ENCODE peak calls at places on chromosomes 2 and 18, in six cellular contexts. One of them, this sample, is unnamed.
A peak's percentile ranks its signal among the peaks of the same experiment; 100 is the strongest.

GRCh38 chr2:228917195-228917594 is 353.9 kb downstream of the PID1 start:
- DNase-seq in HTR-8/SVneo: no peak
- DNase-seq in left kidney: no peak
- DNase-seq in activated T-cell treated with anti-CD3 and anti-CD28 coated beads for 48 hours: no peak
- DNase-seq in H1: no peak
- DNase-seq in COLO829: no peak
- DNase-seq in this sample: peak; percentile 29

GRCh38 chr2:222756951-222757645 is 85.6 kb downstream of the MOGAT1 start:
- DNase-seq in HTR-8/SVneo: peak; percentile 80
- DNase-seq in left kidney: no peak
- DNase-seq in activated T-cell treated with anti-CD3 and anti-CD28 coated beads for 48 hours: no peak
- DNase-seq in H1: no peak
- DNase-seq in COLO829: no peak
- DNase-seq in this sample: peak; percentile 66

GRCh38 chr2:2014251-2014761 is 270.0 kb upstream of the PXDN start:
- DNase-seq in HTR-8/SVneo: no peak
- DNase-seq in left kidney: peak; percentile 49
- DNase-seq in activated T-cell treated with anti-CD3 and anti-CD28 coated beads for 48 hours: no peak
- DNase-seq in H1: no peak
- DNase-seq in COLO829: no peak
- DNase-seq in this sample: no peak

GRCh38 chr18:64668563-64668962 is 519.7 kb upstream of the LINC00305 start:
- DNase-seq in HTR-8/SVneo: no peak
- DNase-seq in left kidney: no peak
- DNase-seq in activated T-cell treated with anti-CD3 and anti-CD28 coated beads for 48 hours: no peak
- DNase-seq in H1: no peak
- DNase-seq in COLO829: no peak
- DNase-seq in this sample: no peak

GRCh38 chr18:56235061-56235772 is 403.2 kb downstream of the TXNL1 start:
- DNase-seq in HTR-8/SVneo: no peak
- DNase-seq in left kidney: peak; percentile 63
- DNase-seq in activated T-cell treated with anti-CD3 and anti-CD28 coated beads for 48 hours: no peak
- DNase-seq in H1: no peak
- DNase-seq in COLO829: no peak
- DNase-seq in this sample: no peak

GRCh38 chr2:95203911-95204310 is 3.4 kb upstream of the ZNF892 start:
- DNase-seq in HTR-8/SVneo: no peak
- DNase-seq in left kidney: no peak
- DNase-seq in activated T-cell treated with anti-CD3 and anti-CD28 coated beads for 48 hours: no peak
- DNase-seq in H1: no peak
- DNase-seq in COLO829: no peak
- DNase-seq in this sample: no peak

GRCh38 chr2:241935774-241936173 is 66.2 kb downstream of the RTP5 start:
- DNase-seq in HTR-8/SVneo: no peak
- DNase-seq in left kidney: no peak
- DNase-seq in activated T-cell treated with anti-CD3 and anti-CD28 coated beads for 48 hours: no peak
- DNase-seq in H1: no peak
- DNase-seq in COLO829: no peak
- DNase-seq in this sample: no peak

GRCh38 chr18:68519341-68519740 is 195.6 kb downstream of the TMX3 start:
- DNase-seq in HTR-8/SVneo: no peak
- DNase-seq in left kidney: no peak
- DNase-seq in activated T-cell treated with anti-CD3 and anti-CD28 coated beads for 48 hours: no peak
- DNase-seq in H1: no peak
- DNase-seq in COLO829: no peak
- DNase-seq in this sample: no peak

GRCh38 chr2:20595439-20596192 is 55.3 kb downstream of the HS1BP3 start:
- DNase-seq in HTR-8/SVneo: peak; percentile 62
- DNase-seq in left kidney: no peak
- DNase-seq in activated T-cell treated with anti-CD3 and anti-CD28 coated beads for 48 hours: no peak
- DNase-seq in H1: no peak
- DNase-seq in COLO829: no peak
- DNase-seq in this sample: no peak

GRCh38 chr2:31190188-31190587 is 27.1 kb downstream of the CAPN14 start:
- DNase-seq in HTR-8/SVneo: no peak
- DNase-seq in left kidney: no peak
- DNase-seq in activated T-cell treated with anti-CD3 and anti-CD28 coated beads for 48 hours: no peak
- DNase-seq in H1: no peak
- DNase-seq in COLO829: no peak
- DNase-seq in this sample: no peak

GRCh38 chr2:150591901-150592300 is 104.4 kb upstream of the RND3 start:
- DNase-seq in HTR-8/SVneo: no peak
- DNase-seq in left kidney: no peak
- DNase-seq in activated T-cell treated with anti-CD3 and anti-CD28 coated beads for 48 hours: no peak
- DNase-seq in H1: no peak
- DNase-seq in COLO829: peak; percentile 47
- DNase-seq in this sample: no peak

GRCh38 chr2:147364597-147364996 is 480.2 kb upstream of the ACVR2A start:
- DNase-seq in HTR-8/SVneo: no peak
- DNase-seq in left kidney: no peak
- DNase-seq in activated T-cell treated with anti-CD3 and anti-CD28 coated beads for 48 hours: no peak
- DNase-seq in H1: no peak
- DNase-seq in COLO829: peak; percentile 3
- DNase-seq in this sample: no peak

GRCh38 chr2:217746741-217747287 is 256.0 kb downstream of the TNS1 start:
- DNase-seq in HTR-8/SVneo: no peak
- DNase-seq in left kidney: no peak
- DNase-seq in activated T-cell treated with anti-CD3 and anti-CD28 coated beads for 48 hours: no peak
- DNase-seq in H1: no peak
- DNase-seq in COLO829: no peak
- DNase-seq in this sample: no peak

GRCh38 chr2:217440000-217440399 is 562.8 kb downstream of the TNS1 start:
- DNase-seq in HTR-8/SVneo: no peak
- DNase-seq in left kidney: no peak
- DNase-seq in activated T-cell treated with anti-CD3 and anti-CD28 coated beads for 48 hours: no peak
- DNase-seq in H1: no peak
- DNase-seq in COLO829: no peak
- DNase-seq in this sample: no peak

GRCh38 chr2:127771756-127772155 is 39.2 kb downstream of the WDR33 start:
- DNase-seq in HTR-8/SVneo: peak; percentile 11
- DNase-seq in left kidney: no peak
- DNase-seq in activated T-cell treated with anti-CD3 and anti-CD28 coated beads for 48 hours: no peak
- DNase-seq in H1: no peak
- DNase-seq in COLO829: no peak
- DNase-seq in this sample: no peak

GRCh38 chr2:11665510-11666362 is 4.3 kb downstream of the NTSR2 start:
- DNase-seq in HTR-8/SVneo: no peak
- DNase-seq in left kidney: peak; percentile 27
- DNase-seq in activated T-cell treated with anti-CD3 and anti-CD28 coated beads for 48 hours: no peak
- DNase-seq in H1: no peak
- DNase-seq in COLO829: no peak
- DNase-seq in this sample: no peak

GRCh38 chr2:58432491-58433166 is 191.5 kb upstream of the FANCL start:
- DNase-seq in HTR-8/SVneo: no peak
- DNase-seq in left kidney: no peak
- DNase-seq in activated T-cell treated with anti-CD3 and anti-CD28 coated beads for 48 hours: no peak
- DNase-seq in H1: no peak
- DNase-seq in COLO829: no peak
- DNase-seq in this sample: no peak

GRCh38 chr2:40507429-40507828 is 55.5 kb upstream of the SLC8A1 start:
- DNase-seq in HTR-8/SVneo: no peak
- DNase-seq in left kidney: no peak
- DNase-seq in activated T-cell treated with anti-CD3 and anti-CD28 coated beads for 48 hours: no peak
- DNase-seq in H1: no peak
- DNase-seq in COLO829: no peak
- DNase-seq in this sample: no peak

GRCh38 chr2:134315471-134315870 is 61.6 kb downstream of the MGAT5 start:
- DNase-seq in HTR-8/SVneo: no peak
- DNase-seq in left kidney: no peak
- DNase-seq in activated T-cell treated with anti-CD3 and anti-CD28 coated beads for 48 hours: no peak
- DNase-seq in H1: no peak
- DNase-seq in COLO829: no peak
- DNase-seq in this sample: no peak

GRCh38 chr2:9377461-9378097 is 45.7 kb downstream of the ITGB1BP1 start:
- DNase-seq in HTR-8/SVneo: no peak
- DNase-seq in left kidney: no peak
- DNase-seq in activated T-cell treated with anti-CD3 and anti-CD28 coated beads for 48 hours: no peak
- DNase-seq in H1: no peak
- DNase-seq in COLO829: no peak
- DNase-seq in this sample: no peak

GRCh38 chr18:59051470-59052165 is 88.1 kb upstream of the SEC11C start:
- DNase-seq in HTR-8/SVneo: no peak
- DNase-seq in left kidney: no peak
- DNase-seq in activated T-cell treated with anti-CD3 and anti-CD28 coated beads for 48 hours: no peak
- DNase-seq in H1: no peak
- DNase-seq in COLO829: no peak
- DNase-seq in this sample: no peak

GRCh38 chr2:19120941-19121750 is 237.3 kb downstream of the OSR1 start:
- DNase-seq in HTR-8/SVneo: peak; percentile 42
- DNase-seq in left kidney: peak; percentile 20
- DNase-seq in activated T-cell treated with anti-CD3 and anti-CD28 coated beads for 48 hours: no peak
- DNase-seq in H1: no peak
- DNase-seq in COLO829: peak; percentile 91
- DNase-seq in this sample: peak; percentile 65

GRCh38 chr2:148557844-148558436 is 86.6 kb upstream of the EPC2 start:
- DNase-seq in HTR-8/SVneo: no peak
- DNase-seq in left kidney: no peak
- DNase-seq in activated T-cell treated with anti-CD3 and anti-CD28 coated beads for 48 hours: no peak
- DNase-seq in H1: no peak
- DNase-seq in COLO829: no peak
- DNase-seq in this sample: no peak

GRCh38 chr18:13362051-13362450 is 143.5 kb downstream of the LDLRAD4 start:
- DNase-seq in HTR-8/SVneo: no peak
- DNase-seq in left kidney: no peak
- DNase-seq in activated T-cell treated with anti-CD3 and anti-CD28 coated beads for 48 hours: no peak
- DNase-seq in H1: no peak
- DNase-seq in COLO829: no peak
- DNase-seq in this sample: no peak

GRCh38 chr18:78754311-78755043 is 225.1 kb upstream of the SALL3 start:
- DNase-seq in HTR-8/SVneo: no peak
- DNase-seq in left kidney: no peak
- DNase-seq in activated T-cell treated with anti-CD3 and anti-CD28 coated beads for 48 hours: no peak
- DNase-seq in H1: no peak
- DNase-seq in COLO829: no peak
- DNase-seq in this sample: no peak

GRCh38 chr2:179268277-179268935 is 3.8 kb upstream of the SESTD1 start:
- DNase-seq in HTR-8/SVneo: no peak
- DNase-seq in left kidney: no peak
- DNase-seq in activated T-cell treated with anti-CD3 and anti-CD28 coated beads for 48 hours: no peak
- DNase-seq in H1: no peak
- DNase-seq in COLO829: no peak
- DNase-seq in this sample: no peak

GRCh38 chr2:182915369-182916326 is 49.2 kb upstream of the FRZB start:
- DNase-seq in HTR-8/SVneo: peak; percentile 87
- DNase-seq in left kidney: peak; percentile 63
- DNase-seq in activated T-cell treated with anti-CD3 and anti-CD28 coated beads for 48 hours: no peak
- DNase-seq in H1: no peak
- DNase-seq in COLO829: peak; percentile 91
- DNase-seq in this sample: peak; percentile 55

GRCh38 chr2:44430340-44430739 is 68.6 kb downstream of the CAMKMT start:
- DNase-seq in HTR-8/SVneo: no peak
- DNase-seq in left kidney: no peak
- DNase-seq in activated T-cell treated with anti-CD3 and anti-CD28 coated beads for 48 hours: no peak
- DNase-seq in H1: no peak
- DNase-seq in COLO829: no peak
- DNase-seq in this sample: no peak

GRCh38 chr2:76427447-76427846 is 716.7 kb upstream of the GCFC2 start:
- DNase-seq in HTR-8/SVneo: no peak
- DNase-seq in left kidney: no peak
- DNase-seq in activated T-cell treated with anti-CD3 and anti-CD28 coated beads for 48 hours: no peak
- DNase-seq in H1: no peak
- DNase-seq in COLO829: peak; percentile 6
- DNase-seq in this sample: no peak

GRCh38 chr2:147224070-147224469 is 620.8 kb upstream of the ACVR2A start:
- DNase-seq in HTR-8/SVneo: no peak
- DNase-seq in left kidney: no peak
- DNase-seq in activated T-cell treated with anti-CD3 and anti-CD28 coated beads for 48 hours: no peak
- DNase-seq in H1: no peak
- DNase-seq in COLO829: no peak
- DNase-seq in this sample: no peak

GRCh38 chr2:132979339-132980093 is 309.5 kb upstream of the LYPD1 start:
- DNase-seq in HTR-8/SVneo: no peak
- DNase-seq in left kidney: no peak
- DNase-seq in activated T-cell treated with anti-CD3 and anti-CD28 coated beads for 48 hours: no peak
- DNase-seq in H1: no peak
- DNase-seq in COLO829: no peak
- DNase-seq in this sample: no peak

GRCh38 chr18:65435529-65435928 is 315.3 kb upstream of the CDH7 start:
- DNase-seq in HTR-8/SVneo: no peak
- DNase-seq in left kidney: peak; percentile 17
- DNase-seq in activated T-cell treated with anti-CD3 and anti-CD28 coated beads for 48 hours: no peak
- DNase-seq in H1: no peak
- DNase-seq in COLO829: no peak
- DNase-seq in this sample: no peak

GRCh38 chr2:196437626-196438025 is 201.9 kb upstream of the CCDC150 start:
- DNase-seq in HTR-8/SVneo: no peak
- DNase-seq in left kidney: no peak
- DNase-seq in activated T-cell treated with anti-CD3 and anti-CD28 coated beads for 48 hours: no peak
- DNase-seq in H1: no peak
- DNase-seq in COLO829: no peak
- DNase-seq in this sample: no peak

GRCh38 chr2:150889141-150889540 is 372.5 kb downstream of the RBM43 start:
- DNase-seq in HTR-8/SVneo: no peak
- DNase-seq in left kidney: no peak
- DNase-seq in activated T-cell treated with anti-CD3 and anti-CD28 coated beads for 48 hours: no peak
- DNase-seq in H1: no peak
- DNase-seq in COLO829: no peak
- DNase-seq in this sample: no peak